ENCODE peak calls at places on chromosomes 16 and 17, in eight cellular contexts. One of them, this sample, is unnamed.

GRCh38 chr17:63696381-63696961 is 3.5 kb downstream of the LIMD2 start:
- DNase-seq in NCI-H2081: no peak
- DNase-seq in amniotic stem cell: no peak
- DNase-seq in activated CD8-positive, alpha-beta T cell treated with anti-CD3 and anti-CD28 coated beads for 36 hours: peak; percentile 64
- DNase-seq in activated CD4-positive, alpha-beta T cell treated with anti-CD3 and anti-CD28 coated beads, Interleukin-2, amount 50 U/mL, for 1 hour: peak; percentile 40
- DNase-seq in HFF-Myc: no peak
- DNase-seq in choroid plexus epithelial cell: peak; percentile 49
- DNase-seq in mucosa of descending colon: no peak
- DNase-seq in this sample: no peak

GRCh38 chr16:75805946-75806345 is 79.7 kb upstream of the CPHXL start:
- DNase-seq in NCI-H2081: no peak
- DNase-seq in amniotic stem cell: no peak
- DNase-seq in activated CD8-positive, alpha-beta T cell treated with anti-CD3 and anti-CD28 coated beads for 36 hours: no peak
- DNase-seq in activated CD4-positive, alpha-beta T cell treated with anti-CD3 and anti-CD28 coated beads, Interleukin-2, amount 50 U/mL, for 1 hour: no peak
- DNase-seq in HFF-Myc: no peak
- DNase-seq in choroid plexus epithelial cell: no peak
- DNase-seq in mucosa of descending colon: no peak
- DNase-seq in this sample: no peak

GRCh38 chr16:53995378-53995777 is 291.2 kb downstream of the IRX3 start:
- DNase-seq in NCI-H2081: no peak
- DNase-seq in amniotic stem cell: no peak
- DNase-seq in activated CD8-positive, alpha-beta T cell treated with anti-CD3 and anti-CD28 coated beads for 36 hours: no peak
- DNase-seq in activated CD4-positive, alpha-beta T cell treated with anti-CD3 and anti-CD28 coated beads, Interleukin-2, amount 50 U/mL, for 1 hour: no peak
- DNase-seq in HFF-Myc: no peak
- DNase-seq in choroid plexus epithelial cell: no peak
- DNase-seq in mucosa of descending colon: no peak
- DNase-seq in this sample: no peak

GRCh38 chr17:7997186-7997585 is 5.2 kb upstream of the GUCY2D start:
- DNase-seq in NCI-H2081: no peak
- DNase-seq in amniotic stem cell: no peak
- DNase-seq in activated CD8-positive, alpha-beta T cell treated with anti-CD3 and anti-CD28 coated beads for 36 hours: peak; percentile 74
- DNase-seq in activated CD4-positive, alpha-beta T cell treated with anti-CD3 and anti-CD28 coated beads, Interleukin-2, amount 50 U/mL, for 1 hour: peak; percentile 33
- DNase-seq in HFF-Myc: no peak
- DNase-seq in choroid plexus epithelial cell: peak; percentile 65
- DNase-seq in mucosa of descending colon: no peak
- DNase-seq in this sample: no peak

GRCh38 chr17:43645765-43646481 is 15.8 kb downstream of the MEOX1 start:
- DNase-seq in NCI-H2081: no peak
- DNase-seq in amniotic stem cell: no peak
- DNase-seq in activated CD8-positive, alpha-beta T cell treated with anti-CD3 and anti-CD28 coated beads for 36 hours: peak; percentile 12
- DNase-seq in activated CD4-positive, alpha-beta T cell treated with anti-CD3 and anti-CD28 coated beads, Interleukin-2, amount 50 U/mL, for 1 hour: no peak
- DNase-seq in HFF-Myc: no peak
- DNase-seq in choroid plexus epithelial cell: peak; percentile 42
- DNase-seq in mucosa of descending colon: peak; percentile 58
- DNase-seq in this sample: peak; percentile 88

GRCh38 chr16:77289331-77289809 is 90.2 kb downstream of the SYCE1L start:
- DNase-seq in NCI-H2081: no peak
- DNase-seq in amniotic stem cell: no peak
- DNase-seq in activated CD8-positive, alpha-beta T cell treated with anti-CD3 and anti-CD28 coated beads for 36 hours: no peak
- DNase-seq in activated CD4-positive, alpha-beta T cell treated with anti-CD3 and anti-CD28 coated beads, Interleukin-2, amount 50 U/mL, for 1 hour: no peak
- DNase-seq in HFF-Myc: no peak
- DNase-seq in choroid plexus epithelial cell: peak; percentile 67
- DNase-seq in mucosa of descending colon: no peak
- DNase-seq in this sample: no peak

GRCh38 chr16:23254338-23254737 is 47.8 kb upstream of the SCNN1B start:
- DNase-seq in NCI-H2081: no peak
- DNase-seq in amniotic stem cell: no peak
- DNase-seq in activated CD8-positive, alpha-beta T cell treated with anti-CD3 and anti-CD28 coated beads for 36 hours: peak; percentile 16
- DNase-seq in activated CD4-positive, alpha-beta T cell treated with anti-CD3 and anti-CD28 coated beads, Interleukin-2, amount 50 U/mL, for 1 hour: no peak
- DNase-seq in HFF-Myc: no peak
- DNase-seq in choroid plexus epithelial cell: peak; percentile 24
- DNase-seq in mucosa of descending colon: no peak
- DNase-seq in this sample: no peak

GRCh38 chr16:64428463-64428862 is 693.4 kb downstream of the CDH11 start:
- DNase-seq in NCI-H2081: no peak
- DNase-seq in amniotic stem cell: no peak
- DNase-seq in activated CD8-positive, alpha-beta T cell treated with anti-CD3 and anti-CD28 coated beads for 36 hours: no peak
- DNase-seq in activated CD4-positive, alpha-beta T cell treated with anti-CD3 and anti-CD28 coated beads, Interleukin-2, amount 50 U/mL, for 1 hour: no peak
- DNase-seq in HFF-Myc: peak; percentile 56
- DNase-seq in choroid plexus epithelial cell: peak; percentile 92
- DNase-seq in mucosa of descending colon: no peak
- DNase-seq in this sample: no peak

GRCh38 chr17:49753959-49754391 is 10.0 kb downstream of the FAM117A start:
- DNase-seq in NCI-H2081: no peak
- DNase-seq in amniotic stem cell: no peak
- DNase-seq in activated CD8-positive, alpha-beta T cell treated with anti-CD3 and anti-CD28 coated beads for 36 hours: no peak
- DNase-seq in activated CD4-positive, alpha-beta T cell treated with anti-CD3 and anti-CD28 coated beads, Interleukin-2, amount 50 U/mL, for 1 hour: no peak
- DNase-seq in HFF-Myc: no peak
- DNase-seq in choroid plexus epithelial cell: no peak
- DNase-seq in mucosa of descending colon: no peak
- DNase-seq in this sample: peak; percentile 78

GRCh38 chr16:46973457-46974324 is at the start of gene DNAJA2:
- DNase-seq in NCI-H2081: peak; percentile 69
- DNase-seq in amniotic stem cell: peak; percentile 82
- DNase-seq in activated CD8-positive, alpha-beta T cell treated with anti-CD3 and anti-CD28 coated beads for 36 hours: peak; percentile 95
- DNase-seq in activated CD4-positive, alpha-beta T cell treated with anti-CD3 and anti-CD28 coated beads, Interleukin-2, amount 50 U/mL, for 1 hour: peak; percentile 93
- DNase-seq in HFF-Myc: peak; percentile 61
- DNase-seq in choroid plexus epithelial cell: peak; percentile 94
- DNase-seq in mucosa of descending colon: peak; percentile 95
- DNase-seq in this sample: peak; percentile 91

GRCh38 chr16:21097151-21097550 is 53.5 kb downstream of the DNAH3 start:
- DNase-seq in NCI-H2081: no peak
- DNase-seq in amniotic stem cell: no peak
- DNase-seq in activated CD8-positive, alpha-beta T cell treated with anti-CD3 and anti-CD28 coated beads for 36 hours: no peak
- DNase-seq in activated CD4-positive, alpha-beta T cell treated with anti-CD3 and anti-CD28 coated beads, Interleukin-2, amount 50 U/mL, for 1 hour: no peak
- DNase-seq in HFF-Myc: no peak
- DNase-seq in choroid plexus epithelial cell: peak; percentile 63
- DNase-seq in mucosa of descending colon: no peak
- DNase-seq in this sample: peak; percentile 18

GRCh38 chr17:7034955-7035590 is 742 bp upstream of the SLC16A13 start:
- DNase-seq in NCI-H2081: no peak
- DNase-seq in amniotic stem cell: no peak
- DNase-seq in activated CD8-positive, alpha-beta T cell treated with anti-CD3 and anti-CD28 coated beads for 36 hours: peak; percentile 75
- DNase-seq in activated CD4-positive, alpha-beta T cell treated with anti-CD3 and anti-CD28 coated beads, Interleukin-2, amount 50 U/mL, for 1 hour: peak; percentile 22
- DNase-seq in HFF-Myc: no peak
- DNase-seq in choroid plexus epithelial cell: no peak
- DNase-seq in mucosa of descending colon: no peak
- DNase-seq in this sample: no peak

GRCh38 chr17:49707246-49707607 is 537 bp downstream of the SLC35B1 start:
- DNase-seq in NCI-H2081: no peak
- DNase-seq in amniotic stem cell: no peak
- DNase-seq in activated CD8-positive, alpha-beta T cell treated with anti-CD3 and anti-CD28 coated beads for 36 hours: peak; percentile 48
- DNase-seq in activated CD4-positive, alpha-beta T cell treated with anti-CD3 and anti-CD28 coated beads, Interleukin-2, amount 50 U/mL, for 1 hour: peak; percentile 41
- DNase-seq in HFF-Myc: no peak
- DNase-seq in choroid plexus epithelial cell: peak; percentile 22
- DNase-seq in mucosa of descending colon: no peak
- DNase-seq in this sample: no peak

GRCh38 chr17:62665599-62665998 is 38.1 kb downstream of the MRC2 start:
- DNase-seq in NCI-H2081: no peak
- DNase-seq in amniotic stem cell: no peak
- DNase-seq in activated CD8-positive, alpha-beta T cell treated with anti-CD3 and anti-CD28 coated beads for 36 hours: no peak
- DNase-seq in activated CD4-positive, alpha-beta T cell treated with anti-CD3 and anti-CD28 coated beads, Interleukin-2, amount 50 U/mL, for 1 hour: no peak
- DNase-seq in HFF-Myc: no peak
- DNase-seq in choroid plexus epithelial cell: no peak
- DNase-seq in mucosa of descending colon: no peak
- DNase-seq in this sample: no peak

GRCh38 chr17:67488768-67489167 is 111.7 kb downstream of the PITPNC1 start:
- DNase-seq in NCI-H2081: no peak
- DNase-seq in amniotic stem cell: no peak
- DNase-seq in activated CD8-positive, alpha-beta T cell treated with anti-CD3 and anti-CD28 coated beads for 36 hours: no peak
- DNase-seq in activated CD4-positive, alpha-beta T cell treated with anti-CD3 and anti-CD28 coated beads, Interleukin-2, amount 50 U/mL, for 1 hour: no peak
- DNase-seq in HFF-Myc: no peak
- DNase-seq in choroid plexus epithelial cell: no peak
- DNase-seq in mucosa of descending colon: no peak
- DNase-seq in this sample: no peak

GRCh38 chr17:11245187-11245586 is 4.2 kb downstream of the SHISA6 start:
- DNase-seq in NCI-H2081: no peak
- DNase-seq in amniotic stem cell: no peak
- DNase-seq in activated CD8-positive, alpha-beta T cell treated with anti-CD3 and anti-CD28 coated beads for 36 hours: no peak
- DNase-seq in activated CD4-positive, alpha-beta T cell treated with anti-CD3 and anti-CD28 coated beads, Interleukin-2, amount 50 U/mL, for 1 hour: no peak
- DNase-seq in HFF-Myc: no peak
- DNase-seq in choroid plexus epithelial cell: no peak
- DNase-seq in mucosa of descending colon: no peak
- DNase-seq in this sample: no peak

GRCh38 chr17:79019631-79020584 is 4.1 kb upstream of the C1QTNF1 start:
- DNase-seq in NCI-H2081: peak; percentile 29
- DNase-seq in amniotic stem cell: peak; percentile 52
- DNase-seq in activated CD8-positive, alpha-beta T cell treated with anti-CD3 and anti-CD28 coated beads for 36 hours: peak; percentile 84
- DNase-seq in activated CD4-positive, alpha-beta T cell treated with anti-CD3 and anti-CD28 coated beads, Interleukin-2, amount 50 U/mL, for 1 hour: peak; percentile 47
- DNase-seq in HFF-Myc: no peak
- DNase-seq in choroid plexus epithelial cell: peak; percentile 92
- DNase-seq in mucosa of descending colon: peak; percentile 76
- DNase-seq in this sample: peak; percentile 92

GRCh38 chr17:36008998-36009665 is 7.8 kb upstream of the CCL15 start:
- DNase-seq in NCI-H2081: no peak
- DNase-seq in amniotic stem cell: no peak
- DNase-seq in activated CD8-positive, alpha-beta T cell treated with anti-CD3 and anti-CD28 coated beads for 36 hours: peak; percentile 25
- DNase-seq in activated CD4-positive, alpha-beta T cell treated with anti-CD3 and anti-CD28 coated beads, Interleukin-2, amount 50 U/mL, for 1 hour: no peak
- DNase-seq in HFF-Myc: no peak
- DNase-seq in choroid plexus epithelial cell: peak; percentile 27
- DNase-seq in mucosa of descending colon: no peak
- DNase-seq in this sample: no peak

GRCh38 chr17:42051013-42051400 is 606 bp upstream of the C17orf113 start:
- DNase-seq in NCI-H2081: no peak
- DNase-seq in amniotic stem cell: no peak
- DNase-seq in activated CD8-positive, alpha-beta T cell treated with anti-CD3 and anti-CD28 coated beads for 36 hours: no peak
- DNase-seq in activated CD4-positive, alpha-beta T cell treated with anti-CD3 and anti-CD28 coated beads, Interleukin-2, amount 50 U/mL, for 1 hour: no peak
- DNase-seq in HFF-Myc: no peak
- DNase-seq in choroid plexus epithelial cell: no peak
- DNase-seq in mucosa of descending colon: no peak
- DNase-seq in this sample: no peak

GRCh38 chr17:3641014-3641413 is 4.5 kb downstream of the CTNS start:
- DNase-seq in NCI-H2081: no peak
- DNase-seq in amniotic stem cell: no peak
- DNase-seq in activated CD8-positive, alpha-beta T cell treated with anti-CD3 and anti-CD28 coated beads for 36 hours: no peak
- DNase-seq in activated CD4-positive, alpha-beta T cell treated with anti-CD3 and anti-CD28 coated beads, Interleukin-2, amount 50 U/mL, for 1 hour: no peak
- DNase-seq in HFF-Myc: no peak
- DNase-seq in choroid plexus epithelial cell: no peak
- DNase-seq in mucosa of descending colon: no peak
- DNase-seq in this sample: no peak

GRCh38 chr16:56851671-56852400 is 13.2 kb upstream of the SLC12A3 start:
- DNase-seq in NCI-H2081: no peak
- DNase-seq in amniotic stem cell: no peak
- DNase-seq in activated CD8-positive, alpha-beta T cell treated with anti-CD3 and anti-CD28 coated beads for 36 hours: no peak
- DNase-seq in activated CD4-positive, alpha-beta T cell treated with anti-CD3 and anti-CD28 coated beads, Interleukin-2, amount 50 U/mL, for 1 hour: no peak
- DNase-seq in HFF-Myc: no peak
- DNase-seq in choroid plexus epithelial cell: peak; percentile 77
- DNase-seq in mucosa of descending colon: peak; percentile 9
- DNase-seq in this sample: no peak

GRCh38 chr17:39668141-39668924 is at the start of gene PNMT:
- DNase-seq in NCI-H2081: peak; percentile 9
- DNase-seq in amniotic stem cell: peak; percentile 26
- DNase-seq in activated CD8-positive, alpha-beta T cell treated with anti-CD3 and anti-CD28 coated beads for 36 hours: peak; percentile 82
- DNase-seq in activated CD4-positive, alpha-beta T cell treated with anti-CD3 and anti-CD28 coated beads, Interleukin-2, amount 50 U/mL, for 1 hour: peak; percentile 74
- DNase-seq in HFF-Myc: no peak
- DNase-seq in choroid plexus epithelial cell: peak; percentile 59
- DNase-seq in mucosa of descending colon: peak; percentile 80
- DNase-seq in this sample: no peak